ENCODE peak calls at places on chromosomes 16 and 17, in ten cellular contexts. W is astrocyte of the hippocampus; N is hypothalamus; Q is stimulated activated CD4-positive, alpha-beta T cell treated with anti-CD3 and anti-CD28 coated beads, Interleukin-1b, Interleukin-23, amount 100 ng/mL, for 24 hours; H is smooth muscle cell of the brain vasculature; G is Right ventricle myocardium superior; R is HuH-7; J is HS-5; Z is retinal pigment epithelial cell; O is NCI-H69. V is an unnamed sample.

GRCh38 chr17:72423286-72423589 is 302.4 kb downstream of the SOX9 start:
- DNase-seq in G (no peak), N (no peak), W (no peak), H (no peak), R (no peak), Z (no peak), J (no peak), O (no peak), Q (no peak), V (no peak)

GRCh38 chr17:1241904-1242303 is 28.3 kb upstream of the BHLHA9 start:
- DNase-seq in O (peak; percentile 81), Z (no peak), W (peak; percentile 31), H (no peak), G (no peak), J (no peak), N (no peak), R (no peak), Q (no peak), V (no peak)

GRCh38 chr16:49932943-49933342 is 77.0 kb upstream of the ZNF423 start:
- DNase-seq in G (no peak), N (no peak), H (no peak), O (no peak), Q (no peak), W (peak; percentile 26), Z (no peak), J (no peak), R (no peak), V (no peak)

GRCh38 chr17:35934760-35935159 is 4.2 kb upstream of the RDM1 start:
- DNase-seq in Z (no peak), H (no peak), G (no peak), R (no peak), J (no peak), W (no peak), Q (no peak), O (no peak), N (no peak), V (no peak)

GRCh38 chr17:80539022-80539421 is 5.6 kb upstream of the RPTOR start:
- DNase-seq in Q (no peak), J (no peak), O (peak; percentile 33), G (no peak), R (no peak), H (no peak), W (no peak), N (no peak), Z (no peak), V (no peak)

GRCh38 chr17:3917391-3917931 is 1.2 kb upstream of the P2RX1 start:
- DNase-seq in Z (no peak), W (peak; percentile 53), N (no peak), R (no peak), Q (no peak), H (no peak), J (no peak), G (peak; percentile 79), O (peak; percentile 57), V (peak; percentile 50)

GRCh38 chr17:57672971-57673370 is 72.1 kb downstream of the CCDC182 start:
- DNase-seq in H (no peak), Z (no peak), R (no peak), Q (no peak), J (no peak), O (no peak), N (no peak), G (no peak), W (no peak), V (no peak)

GRCh38 chr17:1043601-1044251 is 46.8 kb downstream of the TIMM22 start:
- DNase-seq in H (no peak), R (no peak), O (peak; percentile 33), W (peak; percentile 44), N (no peak), J (no peak), Q (no peak), G (peak; percentile 86), Z (no peak), V (no peak)

GRCh38 chr17:48952904-48953303 is 8.3 kb upstream of the SNF8 start:
- DNase-seq in H (no peak), J (no peak), G (no peak), Z (no peak), O (no peak), R (no peak), Q (no peak), N (no peak), W (no peak), V (no peak)

GRCh38 chr16:78034530-78034929 is 12.2 kb downstream of the CLEC3A start:
- DNase-seq in Q (no peak), G (no peak), N (no peak), H (no peak), R (no peak), O (no peak), Z (no peak), J (no peak), W (peak; percentile 52), V (no peak)

GRCh38 chr16:77376358-77376757 is 58.5 kb downstream of the ADAMTS18 start:
- DNase-seq in J (no peak), Z (no peak), N (no peak), H (no peak), G (no peak), Q (peak; percentile 4), W (no peak), O (no peak), R (no peak), V (no peak)

GRCh38 chr17:38745545-38745944 is 2.6 kb downstream of the PCGF2 start:
- DNase-seq in Q (no peak), R (no peak), W (no peak), Z (no peak), J (no peak), N (no peak), O (peak; percentile 98), G (no peak), H (no peak), V (no peak)

GRCh38 chr17:39920218-39921210 is 2.1 kb upstream of the GSDMB start:
- DNase-seq in Z (no peak), Q (peak; percentile 49), J (no peak), H (no peak), R (no peak), O (no peak), W (no peak), N (no peak), G (no peak), V (no peak)

GRCh38 chr17:42413464-42414040 is 9.5 kb downstream of the CAVIN1 start:
- DNase-seq in O (no peak), Z (no peak), N (no peak), J (no peak), G (peak; percentile 23), Q (no peak), H (no peak), R (no peak), W (no peak), V (no peak)

GRCh38 chr17:27323538-27324212 is 29.8 kb downstream of the WSB1 start:
- DNase-seq in J (no peak), H (no peak), Q (no peak), Z (no peak), G (peak; percentile 88), R (peak; percentile 22), W (no peak), N (no peak), O (peak; percentile 78), V (peak; percentile 77)

GRCh38 chr16:48384305-48384981 is 770 bp downstream of the SIAH1 start:
- DNase-seq in R (peak; percentile 68), H (no peak), N (peak; percentile 60), Z (no peak), W (peak; percentile 80), J (no peak), Q (no peak), G (peak; percentile 78), O (peak; percentile 75), V (peak; percentile 55)

GRCh38 chr16:81697321-81697885 is 81.7 kb upstream of the PLCG2 start:
- DNase-seq in H (no peak), R (peak; percentile 91), Z (no peak), J (no peak), G (peak; percentile 62), N (peak; percentile 51), W (peak; percentile 61), O (peak; percentile 50), Q (no peak), V (peak; percentile 58)

GRCh38 chr17:30586818-30587595 is 109.8 kb downstream of the GOSR1 start:
- DNase-seq in G (no peak), N (no peak), J (no peak), O (no peak), Q (no peak), H (no peak), Z (no peak), R (no peak), W (peak; percentile 49), V (peak; percentile 37)

GRCh38 chr17:78558181-78558850 is 18.9 kb downstream of the DNAH17 start:
- DNase-seq in G (no peak), H (no peak), W (no peak), R (peak; percentile 42), N (no peak), J (no peak), Q (no peak), O (no peak), Z (no peak), V (no peak)

GRCh38 chr16:87956169-87956770 is 5.0 kb downstream of the BANP start:
- DNase-seq in H (no peak), O (no peak), N (no peak), Z (no peak), W (peak; percentile 60), J (no peak), G (peak; percentile 69), R (no peak), Q (peak; percentile 59), V (peak; percentile 32)

GRCh38 chr17:4499431-4500187 is 928 bp downstream of the SPNS2 start:
- DNase-seq in O (peak; percentile 55), N (peak; percentile 55), Q (no peak), J (no peak), Z (no peak), W (peak; percentile 37), H (no peak), G (peak; percentile 51), R (peak; percentile 30), V (no peak)

V was measured in PC-9.